ENCODE peak calls at places on chromosomes 16 and 17, in five cellular contexts. H is GM12864, D is H54, U is glutamatergic neuron, L is anterior cingulate cortex. K is an unnamed sample.

GRCh38 chr16:58492735-58493134 is 7.2 kb upstream of the NDRG4 start:
- DNase-seq in L (no peak), D (no peak), U (peak; percentile 47), H (no peak), K (no peak)

GRCh38 chr17:62902573-62903229 is 63.3 kb upstream of the TANC2 start:
- DNase-seq in H (no peak), U (no peak), L (no peak), D (no peak), K (no peak)

GRCh38 chr17:38748329-38749221 is at the start of gene PCGF2:
- DNase-seq in L (peak; percentile 43), H (no peak), U (peak; percentile 96), D (peak; percentile 71), K (peak; percentile 34)

GRCh38 chr17:33986566-33986965 is 268.5 kb upstream of the CCL2 start:
- DNase-seq in U (no peak), D (no peak), H (no peak), L (no peak), K (no peak)

GRCh38 chr16:68037820-68038597 is 14.9 kb downstream of the DUS2 start:
- DNase-seq in L (no peak), U (no peak), H (no peak), D (no peak), K (no peak)

GRCh38 chr16:25066426-25066746 is 45.2 kb upstream of the LCMT1 start:
- DNase-seq in U (no peak), D (no peak), L (no peak), H (no peak), K (no peak)

GRCh38 chr16:20310421-20311395 is 16.6 kb downstream of the GP2 start:
- DNase-seq in H (no peak), U (no peak), D (no peak), L (no peak), K (no peak)

GRCh38 chr17:47190770-47191169 is 1.7 kb upstream of the CDC27 start:
- DNase-seq in U (no peak), H (no peak), D (no peak), L (no peak), K (no peak)

GRCh38 chr17:76022973-76023899 is 3.9 kb downstream of the EVPL start:
- DNase-seq in D (no peak), L (no peak), U (no peak), H (no peak), K (no peak)

GRCh38 chr17:51257150-51258081 is 2.4 kb downstream of the MBTD1 start:
- DNase-seq in L (no peak), H (no peak), D (no peak), U (no peak), K (no peak)

GRCh38 chr16:69831212-69832123 is 69.3 kb downstream of the WWP2 start:
- DNase-seq in U (no peak), L (no peak), H (no peak), D (no peak), K (no peak)

GRCh38 chr17:42291136-42291535 is 2.8 kb downstream of the STAT5A start:
- DNase-seq in H (no peak), D (no peak), U (no peak), L (no peak), K (no peak)

GRCh38 chr16:23128056-23128455 is 21.2 kb downstream of the USP31 start:
- DNase-seq in H (no peak), U (no peak), L (no peak), D (no peak), K (no peak)

K was measured in midbrain.